ENCODE peak calls at places on chromosomes 3 and 15, in five cellular contexts. M is left ventricle myocardium superior, J is ovary, P is Peyer's patch, X is retinal pigment epithelial cell. F is an unnamed sample.
A peak's percentile ranks its signal among the peaks of the same experiment; 100 is the strongest.

GRCh38 chr3:38026856-38027255 is 2.6 kb downstream of the PLCD1 start:
- DNase-seq in M (no peak), P (no peak), J (no peak), X (no peak), F (no peak)

GRCh38 chr3:62238003-62238402 is 135.3 kb downstream of the FEZF2 start:
- DNase-seq in M (no peak), X (no peak), J (no peak), P (no peak), F (no peak)

GRCh38 chr15:39171944-39172368 is 408.9 kb upstream of the THBS1 start:
- DNase-seq in M (no peak), X (peak; percentile 94), J (peak; percentile 70), P (no peak), F (peak; percentile 98)

GRCh38 chr3:128001576-128001975 is 50.7 kb upstream of the SEC61A1 start:
- DNase-seq in J (no peak), P (no peak), X (no peak), M (no peak), F (no peak)

GRCh38 chr15:88274534-88275460 is 18.3 kb upstream of the NTRK3 start:
- DNase-seq in J (peak; percentile 12), X (no peak), P (no peak), M (peak; percentile 73), F (peak; percentile 55)

GRCh38 chr15:98799461-98799971 is 151.2 kb downstream of the IGF1R start:
- DNase-seq in P (no peak), X (no peak), J (no peak), M (no peak), F (no peak)

GRCh38 chr3:45781271-45781670 is 15.1 kb downstream of the SLC6A20 start:
- DNase-seq in P (no peak), J (no peak), M (no peak), X (no peak), F (no peak)

GRCh38 chr15:39488498-39488897 is 92.4 kb upstream of the THBS1 start:
- DNase-seq in X (no peak), J (peak; percentile 79), M (no peak), P (no peak), F (no peak)

GRCh38 chr3:30668051-30668609 is 61.7 kb downstream of the TGFBR2 start:
- DNase-seq in P (no peak), M (no peak), X (no peak), J (no peak), F (no peak)

GRCh38 chr3:128794067-128794768 is 68.2 kb downstream of the RAB7A start:
- DNase-seq in M (no peak), X (no peak), P (no peak), J (no peak), F (peak; percentile 89)

GRCh38 chr3:142850395-142851023 is 38.4 kb downstream of the PCOLCE2 start:
- DNase-seq in P (no peak), J (no peak), X (peak; percentile 65), M (no peak), F (peak; percentile 97)

GRCh38 chr3:124577494-124578167 is 152.6 kb upstream of the UMPS start:
- DNase-seq in X (no peak), P (no peak), J (no peak), M (no peak), F (no peak)

GRCh38 chr15:69468241-69469121 is 15.9 kb downstream of the RPLP1 start:
- DNase-seq in X (peak; percentile 89), M (no peak), J (no peak), P (peak; percentile 74), F (peak; percentile 77)

GRCh38 chr3:114207768-114208167 is 28.9 kb upstream of the DRD3 start:
- DNase-seq in M (no peak), P (no peak), X (no peak), J (no peak), F (no peak)

GRCh38 chr3:64684715-64685261 is 3.0 kb downstream of the ADAMTS9 start:
- DNase-seq in X (no peak), J (peak; percentile 75), M (peak; percentile 47), P (no peak), F (no peak)

GRCh38 chr3:67450153-67450552 is 204.3 kb downstream of the SUCLG2 start:
- DNase-seq in X (no peak), J (no peak), M (no peak), P (no peak), F (no peak)

GRCh38 chr3:111103807-111104206 is 32.2 kb downstream of the NECTIN3 start:
- DNase-seq in P (no peak), X (no peak), J (no peak), M (no peak), F (peak; percentile 45)

GRCh38 chr3:46714728-46715506 is 2.8 kb downstream of the PRSS50 start:
- DNase-seq in P (peak; percentile 3), X (no peak), M (no peak), J (no peak), F (no peak)

GRCh38 chr3:51585197-51585596 is 46.7 kb downstream of the RAD54L2 start:
- DNase-seq in M (no peak), X (no peak), P (no peak), J (no peak), F (no peak)

GRCh38 chr3:64023861-64024223 is 548 bp upstream of the PSMD6 start:
- DNase-seq in X (no peak), J (no peak), M (no peak), P (no peak), F (peak; percentile 34)

GRCh38 chr3:77931272-77932009 is 891.5 kb downstream of the ROBO2 start:
- DNase-seq in P (no peak), J (peak; percentile 24), M (no peak), X (no peak), F (no peak)

GRCh38 chr3:127339943-127340861 is 52.4 kb upstream of the PRR20G start:
- DNase-seq in J (no peak), P (no peak), X (no peak), M (no peak), F (no peak)

GRCh38 chr15:29379647-29380046 is 110.0 kb upstream of the NSMCE3 start:
- DNase-seq in M (no peak), J (no peak), P (no peak), X (no peak), F (no peak)

GRCh38 chr3:120039642-120040610 is 54.3 kb downstream of the GSK3B start:
- DNase-seq in X (no peak), P (no peak), M (no peak), J (no peak), F (peak; percentile 40)